ENCODE peak calls at places on chromosome 6, in seven cellular contexts. U is NCI-H460; X is naive thymus-derived CD4-positive, alpha-beta T cell; S is epithelial cell of esophagus; R is ELF-1; N is occipital lobe; K is activated T-cell treated with anti-CD3 and anti-CD28 coated beads for 1 hour. Y is an unnamed sample.

GRCh38 chr6:115870464-115870863 is 190.2 kb downstream of the FRK start:
- DNase-seq in U (no peak), X (no peak), S (no peak), R (no peak), N (no peak), K (no peak), Y (no peak)

GRCh38 chr6:154408906-154409500 is 52.4 kb upstream of the IPCEF1 start:
- DNase-seq in U (peak), X (no peak), S (peak), R (no peak), N (no peak), K (no peak), Y (peak)

GRCh38 chr6:25085761-25086160 is 150.0 kb upstream of the RIPOR2 start:
- DNase-seq in U (no peak), X (no peak), S (no peak), R (no peak), N (no peak), K (no peak), Y (no peak)

GRCh38 chr6:26623339-26623859 is 26.6 kb downstream of the ABT1 start:
- DNase-seq in U (no peak), X (no peak), S (no peak), R (no peak), N (no peak), K (no peak), Y (no peak)

GRCh38 chr6:24859132-24859531 is 60.4 kb upstream of the ARMH2 start:
- DNase-seq in U (no peak), X (no peak), S (no peak), R (no peak), N (no peak), K (no peak), Y (no peak)

GRCh38 chr6:160519603-160520042 is 144.5 kb downstream of the LPA start:
- DNase-seq in U (no peak), X (no peak), S (peak), R (peak), N (no peak), K (no peak), Y (no peak)

GRCh38 chr6:14442250-14442649 is 324.7 kb downstream of the CD83 start:
- DNase-seq in U (no peak), X (no peak), S (no peak), R (no peak), N (no peak), K (no peak), Y (no peak)

GRCh38 chr6:170461556-170462365 is 91.3 kb downstream of the PSMB1 start:
- DNase-seq in U (no peak), X (no peak), S (no peak), R (no peak), N (no peak), K (no peak), Y (no peak)

GRCh38 chr6:85585741-85586140 is 7.9 kb downstream of the SNX14 start:
- DNase-seq in U (no peak), X (no peak), S (no peak), R (no peak), N (no peak), K (no peak), Y (no peak)

GRCh38 chr6:38079537-38079936 is 260.0 kb downstream of the ZFAND3 start:
- DNase-seq in U (no peak), X (no peak), S (no peak), R (no peak), N (no peak), K (no peak), Y (no peak)

GRCh38 chr6:169859401-169859977 is 108.1 kb downstream of the ERMARD start:
- DNase-seq in U (no peak), X (no peak), S (no peak), R (no peak), N (no peak), K (no peak), Y (no peak)

GRCh38 chr6:69265090-69265489 is 531.7 kb downstream of the LMBRD1 start:
- DNase-seq in U (no peak), X (no peak), S (no peak), R (no peak), N (no peak), K (no peak), Y (no peak)

GRCh38 chr6:129661478-129662405 is 48.2 kb downstream of the ARHGAP18 start:
- DNase-seq in U (no peak), X (no peak), S (no peak), R (no peak), N (no peak), K (no peak), Y (no peak)

GRCh38 chr6:122649701-122650100 is 39.5 kb downstream of the PKIB start:
- DNase-seq in U (no peak), X (no peak), S (peak), R (no peak), N (no peak), K (no peak), Y (no peak)

GRCh38 chr6:41176189-41176588 is 13.3 kb upstream of the TREM2 start:
- DNase-seq in U (no peak), X (no peak), S (no peak), R (no peak), N (no peak), K (no peak), Y (no peak)

GRCh38 chr6:97626586-97627441 is 343.8 kb upstream of the MMS22L start:
- DNase-seq in U (peak), X (no peak), S (peak), R (no peak), N (no peak), K (no peak), Y (no peak)

GRCh38 chr6:168208436-168208835 is 111.1 kb downstream of the DACT2 start:
- DNase-seq in U (no peak), X (no peak), S (no peak), R (no peak), N (no peak), K (no peak), Y (no peak)

GRCh38 chr6:34468378-34468892 is 2.6 kb downstream of the PACSIN1 start:
- DNase-seq in U (no peak), X (no peak), S (no peak), R (no peak), N (no peak), K (no peak), Y (no peak)

GRCh38 chr6:29734046-29735018 is 11.1 kb downstream of the HLA-F start:
- DNase-seq in U (no peak), X (no peak), S (peak), R (no peak), N (no peak), K (no peak), Y (no peak)

GRCh38 chr6:13729891-13730290 is 18.3 kb upstream of the RANBP9 start:
- DNase-seq in U (no peak), X (no peak), S (peak), R (no peak), N (no peak), K (no peak), Y (no peak)

GRCh38 chr6:83536034-83536646 is 23.8 kb downstream of the PRSS35 start:
- DNase-seq in U (peak), X (no peak), S (peak), R (peak), N (no peak), K (peak), Y (no peak)

GRCh38 chr6:85126448-85127178 is 323.3 kb upstream of the NT5E start:
- DNase-seq in U (peak), X (no peak), S (peak), R (peak), N (no peak), K (no peak), Y (peak)

GRCh38 chr6:156175971-156176421 is 601.2 kb upstream of the ARID1B start:
- DNase-seq in U (no peak), X (no peak), S (peak), R (peak), N (peak), K (no peak), Y (no peak)

GRCh38 chr6:142945071-142945445 is at the start of gene HIVEP2:
- DNase-seq in U (peak), X (peak), S (peak), R (peak), N (peak), K (peak), Y (peak)

GRCh38 chr6:137969874-137970273 is 102.8 kb downstream of the TNFAIP3 start:
- DNase-seq in U (no peak), X (no peak), S (no peak), R (no peak), N (no peak), K (no peak), Y (no peak)

Y was measured in GM12891.